ENCODE peak calls at places on chromosomes 2 and 18, in four cellular contexts. U is colonic mucosa; P is CD8-positive, alpha-beta memory T cell; G is brain microvascular endothelial cell. T is an unnamed sample.

GRCh38 chr2:96498023-96498431 is 7.1 kb downstream of the NEURL3 start:
- DNase-seq in P (no peak), G (no peak), U (no peak), T (no peak)

GRCh38 chr2:166384774-166385173 is 9.0 kb upstream of the SCN9A start:
- DNase-seq in U (no peak), P (no peak), G (no peak), T (peak)

GRCh38 chr2:196742685-196743084 is 56.8 kb downstream of the GTF3C3 start:
- DNase-seq in P (no peak), G (no peak), U (no peak), T (no peak)

GRCh38 chr2:12750166-12750905 is 33.6 kb downstream of the TRIB2 start:
- DNase-seq in U (no peak), G (no peak), P (no peak), T (no peak)

GRCh38 chr2:208546860-208547650 is 140.5 kb downstream of the PTH2R start:
- DNase-seq in P (no peak), G (no peak), U (no peak), T (no peak)

GRCh38 chr18:67217551-67218166 is 298.9 kb downstream of the DSEL start:
- DNase-seq in G (peak), U (peak), P (peak), T (peak)

GRCh38 chr2:70080597-70081200 is 6.6 kb upstream of the PCBP1 start:
- DNase-seq in P (no peak), U (no peak), G (no peak), T (no peak)

GRCh38 chr2:95342556-95343320 is 45.6 kb downstream of the KCNIP3 start:
- DNase-seq in G (no peak), U (no peak), P (no peak), T (no peak)

GRCh38 chr2:47064076-47064475 is 91.0 kb downstream of the STPG4 start:
- DNase-seq in U (no peak), G (no peak), P (no peak), T (no peak)

GRCh38 chr18:47746615-47747014 is 183.8 kb downstream of the SMAD2 start:
- DNase-seq in G (no peak), U (no peak), P (no peak), T (no peak)

GRCh38 chr2:157874997-157875719 is 972 bp downstream of the ACVR1 start:
- DNase-seq in P (no peak), G (peak), U (peak), T (peak)

GRCh38 chr2:68475110-68475509 is 7.7 kb downstream of the APLF start:
- DNase-seq in U (no peak), G (no peak), P (no peak), T (no peak)

GRCh38 chr18:48639772-48640432 is 101.1 kb downstream of the CTIF start:
- DNase-seq in P (no peak), G (no peak), U (no peak), T (no peak)

GRCh38 chr2:231360401-231360800 is 35.1 kb upstream of the B3GNT7 start:
- DNase-seq in P (no peak), G (no peak), U (no peak), T (peak)

GRCh38 chr2:135819211-135819610 is 17.8 kb downstream of the LCT start:
- DNase-seq in G (peak), P (no peak), U (no peak), T (peak)

GRCh38 chr2:116949249-116949648 is 865.2 kb upstream of the DDX18 start:
- DNase-seq in G (no peak), P (no peak), U (no peak), T (no peak)

GRCh38 chr2:135183822-135184221 is 131.7 kb downstream of the RAB3GAP1 start:
- DNase-seq in U (no peak), P (no peak), G (no peak), T (no peak)

GRCh38 chr2:157842106-157842879 is 33.8 kb downstream of the ACVR1 start:
- DNase-seq in U (no peak), G (no peak), P (no peak), T (no peak)

GRCh38 chr2:167816897-167817296 is 430.5 kb downstream of the STK39 start:
- DNase-seq in G (no peak), P (no peak), U (no peak), T (no peak)

GRCh38 chr2:64454316-64455030 is 511 bp downstream of the LGALSL start:
- DNase-seq in P (peak), U (peak), G (no peak), T (peak)

GRCh38 chr2:11292464-11293255 is 51.8 kb downstream of the ROCK2 start:
- DNase-seq in G (peak), U (no peak), P (no peak), T (no peak)

GRCh38 chr2:143604172-143604571 is 475.0 kb downstream of the ARHGAP15 start:
- DNase-seq in P (no peak), G (no peak), U (no peak), T (no peak)

GRCh38 chr2:42327125-42327524 is 33.9 kb downstream of the COX7A2L start:
- DNase-seq in G (no peak), U (no peak), P (no peak), T (no peak)

GRCh38 chr2:240250985-240251847 is 110.8 kb upstream of the OTOS start:
- DNase-seq in U (peak), P (no peak), G (peak), T (peak)

GRCh38 chr2:233566141-233566956 is at the start of gene USP40:
- DNase-seq in U (peak), P (peak), G (peak), T (peak)

DNA sequence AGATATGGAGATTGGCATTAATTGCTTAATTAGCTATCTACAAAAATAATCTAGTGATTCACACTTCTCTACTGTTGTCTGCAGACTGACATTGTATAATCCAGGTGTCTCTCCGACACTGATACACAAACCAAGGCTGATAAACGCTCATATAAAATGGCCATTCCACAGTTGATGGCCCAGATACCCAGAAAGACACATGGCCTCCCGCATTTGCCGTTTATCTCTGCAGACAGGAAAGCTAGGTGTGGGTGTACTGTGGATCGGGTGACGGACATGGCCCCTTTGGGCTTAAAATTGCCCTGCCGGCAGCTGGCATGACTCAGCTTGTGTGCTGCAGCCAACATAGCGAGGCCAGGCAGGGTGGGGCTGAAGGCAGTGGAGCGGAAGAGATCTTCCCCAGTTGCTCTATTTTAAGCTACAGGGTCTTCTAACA is 18.5 kb downstream of the PMAIP1 start:
- DNase-seq in P (no peak), G (no peak), U (peak), T (peak)
- H3K4me3 ChIP-seq in P (no peak), G (no peak), U (no peak), T (no peak)

GRCh38 chr2:229265727-229266126 is 5.4 kb downstream of the PID1 start:
- DNase-seq in P (no peak), G (no peak), U (no peak), T (no peak)
- H3K4me3 ChIP-seq in P (no peak), G (no peak), U (no peak), T (no peak)

GRCh38 chr18:61333746-61334490 is 688 bp downstream of the CDH20 start:
- DNase-seq in U (no peak), P (no peak), G (no peak), T (no peak)

GRCh38 chr18:61331051-61331450 is 2.2 kb upstream of the CDH20 start:
- DNase-seq in G (no peak), P (no peak), U (no peak), T (no peak)

GRCh38 chr18:61334491-61334850 is 1.2 kb downstream of the CDH20 start:
- DNase-seq in P (no peak), U (no peak), G (no peak), T (no peak)

GRCh38 chr18:61334951-61335736 is 1.9 kb downstream of the CDH20 start:
- DNase-seq in U (no peak), P (no peak), G (no peak), T (no peak)

DNA sequence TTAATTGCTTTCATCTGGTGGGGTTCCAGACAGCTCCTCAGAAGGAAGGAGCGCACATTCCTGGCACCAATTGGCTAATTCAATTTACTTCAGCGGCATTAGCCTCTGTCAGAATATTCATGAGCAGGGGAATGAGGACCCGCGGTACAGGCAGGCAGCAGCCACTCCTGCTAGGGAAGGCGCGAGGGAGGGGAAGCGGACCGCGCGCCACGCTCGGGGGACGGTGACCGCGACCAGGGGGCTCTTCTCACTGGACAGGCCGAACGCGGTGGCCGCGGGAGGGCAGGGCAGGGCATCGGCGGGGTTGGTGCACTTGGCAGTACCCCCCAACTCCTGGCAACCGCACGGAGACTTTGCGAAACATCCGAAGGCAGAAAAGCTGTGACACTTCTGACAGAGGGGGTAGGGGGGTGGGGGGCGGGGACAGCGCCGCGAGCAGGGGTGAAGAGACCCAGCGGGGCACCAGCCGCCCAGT is at the start of gene CDH20:
- DNase-seq in U (no peak), P (no peak), G (no peak), T (no peak)
- H3K4me3 ChIP-seq in U (peak), P (no peak), G (peak), T (no peak)

DNA sequence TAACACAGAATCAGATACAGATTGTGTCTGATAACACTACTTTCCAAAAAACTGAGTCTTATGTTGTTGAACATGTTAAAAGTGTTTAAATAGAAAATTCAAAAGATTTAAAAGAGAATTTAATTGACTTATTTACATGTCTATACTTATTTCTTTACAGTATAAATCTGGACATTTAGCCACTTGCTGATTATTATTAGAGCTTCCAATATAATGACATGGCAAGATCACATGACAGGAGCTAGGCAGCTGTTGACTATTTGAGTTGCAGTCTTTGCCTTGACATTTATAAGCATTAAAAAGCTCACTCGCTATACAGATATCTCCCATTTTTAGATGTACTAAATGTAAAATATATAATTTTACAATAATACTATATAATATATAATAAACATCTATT is 6.4 kb upstream of the TMEFF2 start:
- DNase-seq in G (no peak), U (no peak), P (no peak), T (no peak)
- H3K4me3 ChIP-seq in G (no peak), U (no peak), P (no peak), T (no peak)

DNA sequence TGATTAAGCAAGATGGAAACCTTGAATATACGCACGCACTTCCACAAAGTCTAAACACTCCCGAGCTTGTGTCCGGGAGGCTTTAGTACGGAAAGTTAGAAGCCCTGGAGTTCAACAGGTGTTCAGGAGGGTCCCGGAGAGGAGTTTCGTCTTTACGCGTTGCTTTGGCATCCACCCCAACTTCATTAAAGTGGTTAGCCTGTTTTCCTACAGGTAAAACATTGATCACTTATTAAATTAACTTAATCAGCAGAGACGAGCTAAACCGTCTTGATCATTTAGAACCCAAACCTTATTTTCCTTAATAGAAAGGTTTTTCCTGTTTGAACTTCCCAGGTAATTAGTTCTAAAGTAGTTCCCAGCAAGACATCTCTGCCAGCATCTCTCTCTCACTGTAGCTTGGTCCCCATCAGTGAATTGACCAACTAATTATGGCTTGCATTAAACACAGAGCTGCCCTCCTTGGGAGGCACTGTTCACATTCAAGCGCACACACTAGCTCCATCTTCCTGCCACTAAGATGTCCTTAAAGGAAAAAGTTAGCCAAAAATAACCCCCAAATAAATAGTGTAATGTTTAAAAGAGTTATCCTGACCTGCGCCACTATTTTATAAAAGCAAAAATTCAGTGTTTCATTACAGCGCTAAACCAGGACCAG is 1.4 kb downstream of the NPAS2 start:
- DNase-seq in G (no peak), P (no peak), U (no peak), T (no peak)
- H3K4me3 ChIP-seq in G (peak), P (peak), U (peak), T (no peak)